ENCODE peak calls at places on chromosomes 4 and X, in eight cellular contexts. One of them, this sample, is unnamed. For H3K27me3, the result is how much of the 10 kb centered on the place peaks cover.

GRCh38 chrX:15607067-15607466 is 6.3 kb upstream of the ACE2 start:
- DNase-seq in mesendoderm: no peak
- DNase-seq in Peyer's patch: no peak
- DNase-seq in keratinocyte: no peak
- DNase-seq in fibroblast of lung: no peak
- DNase-seq in K562: no peak
- DNase-seq in astrocyte: no peak
- DNase-seq in Caco-2: no peak
- DNase-seq in this sample: no peak

GRCh38 chr4:86512631-86513030 is 81.5 kb upstream of the PTPN13 start:
- DNase-seq in Peyer's patch: no peak
- DNase-seq in Caco-2: no peak
- DNase-seq in K562: no peak
- DNase-seq in mesendoderm: no peak
- DNase-seq in keratinocyte: no peak
- DNase-seq in fibroblast of lung: no peak
- DNase-seq in astrocyte: no peak
- DNase-seq in this sample: no peak

GRCh38 chr4:10655968-10656367 is 28.6 kb downstream of the CLNK start:
- DNase-seq in mesendoderm: no peak
- DNase-seq in astrocyte: peak
- DNase-seq in keratinocyte: no peak
- DNase-seq in Caco-2: no peak
- DNase-seq in K562: no peak
- DNase-seq in fibroblast of lung: peak
- DNase-seq in Peyer's patch: no peak
- DNase-seq in this sample: no peak

GRCh38 chr4:1044469-1045192 is 33.2 kb downstream of the FGFRL1 start:
- DNase-seq in Caco-2: peak
- DNase-seq in K562: no peak
- DNase-seq in mesendoderm: no peak
- DNase-seq in Peyer's patch: no peak
- DNase-seq in astrocyte: no peak
- DNase-seq in keratinocyte: no peak
- DNase-seq in fibroblast of lung: no peak
- DNase-seq in this sample: peak

GRCh38 chr4:70969076-70969475 is 24.4 kb upstream of the DCK start:
- DNase-seq in Caco-2: no peak
- DNase-seq in Peyer's patch: no peak
- DNase-seq in fibroblast of lung: peak
- DNase-seq in mesendoderm: no peak
- DNase-seq in astrocyte: peak
- DNase-seq in keratinocyte: no peak
- DNase-seq in K562: no peak
- DNase-seq in this sample: no peak

GRCh38 chrX:54785901-54786300 is 12.2 kb downstream of the ITIH6 start:
- DNase-seq in astrocyte: no peak
- DNase-seq in Caco-2: no peak
- DNase-seq in fibroblast of lung: no peak
- DNase-seq in Peyer's patch: no peak
- DNase-seq in mesendoderm: peak
- DNase-seq in keratinocyte: no peak
- DNase-seq in K562: peak
- DNase-seq in this sample: no peak

GRCh38 chr4:36026348-36026747 is 218.0 kb downstream of the ARAP2 start:
- DNase-seq in fibroblast of lung: no peak
- DNase-seq in mesendoderm: peak
- DNase-seq in K562: no peak
- DNase-seq in Peyer's patch: no peak
- DNase-seq in keratinocyte: no peak
- DNase-seq in astrocyte: no peak
- DNase-seq in Caco-2: no peak
- DNase-seq in this sample: no peak

GRCh38 chr4:11608992-11609391 is 180.3 kb upstream of the HS3ST1 start:
- DNase-seq in keratinocyte: no peak
- DNase-seq in fibroblast of lung: no peak
- DNase-seq in astrocyte: no peak
- DNase-seq in Peyer's patch: no peak
- DNase-seq in K562: no peak
- DNase-seq in mesendoderm: no peak
- DNase-seq in Caco-2: no peak
- DNase-seq in this sample: no peak

GRCh38 chr4:8910822-8911310 is 39.2 kb upstream of the HMX1 start:
- DNase-seq in K562: no peak
- DNase-seq in keratinocyte: no peak
- DNase-seq in Caco-2: peak
- DNase-seq in mesendoderm: no peak
- DNase-seq in fibroblast of lung: no peak
- DNase-seq in astrocyte: no peak
- DNase-seq in Peyer's patch: peak
- DNase-seq in this sample: no peak

GRCh38 chr4:186068581-186069402 is at the start of gene TLR3:
- DNase-seq in mesendoderm: no peak
- DNase-seq in Caco-2: no peak
- DNase-seq in astrocyte: peak
- DNase-seq in fibroblast of lung: peak
- DNase-seq in keratinocyte: no peak
- DNase-seq in K562: no peak
- DNase-seq in Peyer's patch: no peak
- DNase-seq in this sample: no peak

GRCh38 chr4:25448379-25449109 is 71.5 kb downstream of the ANAPC4 start:
- DNase-seq in astrocyte: peak
- DNase-seq in mesendoderm: peak
- DNase-seq in K562: no peak
- DNase-seq in Caco-2: peak
- DNase-seq in fibroblast of lung: peak
- DNase-seq in Peyer's patch: no peak
- DNase-seq in keratinocyte: peak
- DNase-seq in this sample: no peak

GRCh38 chrX:136745215-136746173 is 35.2 kb downstream of the ARHGEF6 start:
- DNase-seq in Caco-2: no peak
- DNase-seq in K562: no peak
- DNase-seq in astrocyte: no peak
- DNase-seq in mesendoderm: no peak
- DNase-seq in Peyer's patch: no peak
- DNase-seq in keratinocyte: no peak
- DNase-seq in fibroblast of lung: no peak
- DNase-seq in this sample: no peak

GRCh38 chr4:66430856-66431255 is 760.6 kb upstream of the EPHA5 start:
- DNase-seq in fibroblast of lung: peak
- DNase-seq in Peyer's patch: no peak
- DNase-seq in Caco-2: no peak
- DNase-seq in astrocyte: peak
- DNase-seq in K562: no peak
- DNase-seq in mesendoderm: peak
- DNase-seq in keratinocyte: no peak
- DNase-seq in this sample: no peak

GRCh38 chr4:118224239-118224829 is 128.5 kb downstream of the PRSS12 start:
- DNase-seq in astrocyte: peak
- DNase-seq in mesendoderm: peak
- DNase-seq in K562: peak
- DNase-seq in Peyer's patch: no peak
- DNase-seq in keratinocyte: peak
- DNase-seq in Caco-2: no peak
- DNase-seq in fibroblast of lung: peak
- DNase-seq in this sample: no peak

GRCh38 chr4:80831383-80832361 is 198.8 kb upstream of the BMP3 start:
- DNase-seq in fibroblast of lung: peak
- DNase-seq in mesendoderm: no peak
- DNase-seq in Caco-2: no peak
- DNase-seq in K562: no peak
- DNase-seq in keratinocyte: peak
- DNase-seq in Peyer's patch: no peak
- DNase-seq in astrocyte: peak
- DNase-seq in this sample: no peak

DNA sequence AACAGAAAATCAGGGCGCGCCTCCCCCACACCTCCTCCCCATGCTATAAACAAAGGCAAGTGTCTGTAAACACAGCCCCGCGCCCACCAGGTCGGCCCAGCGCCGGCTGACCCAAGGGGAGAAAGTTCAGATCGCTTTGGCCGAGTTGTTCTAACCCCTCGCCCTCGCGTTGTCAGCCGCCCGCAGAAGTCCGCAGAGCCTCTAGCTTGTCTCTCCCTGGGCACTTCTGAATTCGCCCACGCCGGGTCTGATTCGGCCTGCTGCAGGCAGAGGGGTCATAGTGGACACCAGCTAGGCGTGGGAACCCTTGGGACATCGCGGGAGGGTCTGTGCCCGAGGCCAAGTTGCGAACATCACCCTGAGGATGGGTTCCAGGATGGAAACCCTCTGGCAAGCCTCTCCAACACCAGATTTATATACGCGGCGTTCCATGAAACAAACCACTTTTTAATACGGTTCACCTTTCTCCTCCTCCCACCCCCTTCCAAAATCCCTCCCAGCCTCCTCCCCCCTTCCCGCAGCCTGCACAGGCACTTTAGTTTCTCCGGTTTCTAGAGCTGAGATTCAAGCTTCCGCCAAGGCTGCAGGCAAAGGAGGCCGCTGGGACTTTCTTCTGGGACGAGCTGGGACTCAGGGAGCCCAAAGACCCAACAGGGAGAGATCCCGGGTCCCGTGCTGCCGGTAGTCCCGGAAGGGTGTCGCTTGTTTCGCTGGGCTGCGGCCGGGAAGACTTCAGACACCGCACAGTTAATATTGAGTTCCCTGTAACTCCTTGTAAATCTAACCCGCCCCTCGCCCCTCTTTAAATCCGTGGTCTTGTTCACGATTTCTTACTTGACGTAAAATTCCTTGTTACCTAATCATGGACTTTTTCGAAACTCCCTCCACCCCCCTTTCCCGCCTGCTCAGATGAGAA is 4.7 kb downstream of the HAND2 start:
- DNase-seq in Peyer's patch: no peak
- DNase-seq in mesendoderm: peak
- DNase-seq in Caco-2: no peak
- DNase-seq in astrocyte: no peak
- DNase-seq in fibroblast of lung: no peak
- DNase-seq in K562: no peak
- DNase-seq in keratinocyte: no peak
- DNase-seq in this sample: peak
- H3K27me3 ChIP-seq in Peyer's patch: under half
- H3K27me3 ChIP-seq in mesendoderm: half or more
- H3K27me3 ChIP-seq in Caco-2: under half
- H3K27me3 ChIP-seq in astrocyte: half or more
- H3K27me3 ChIP-seq in fibroblast of lung: half or more
- H3K27me3 ChIP-seq in K562: under half
- H3K27me3 ChIP-seq in keratinocyte: half or more
- H3K27me3 ChIP-seq in this sample: half or more

GRCh38 chr4:190018201-190018920 is 8.7 kb downstream of the FRG2 start:
- DNase-seq in Peyer's patch: no peak
- DNase-seq in Caco-2: no peak
- DNase-seq in keratinocyte: no peak
- DNase-seq in fibroblast of lung: no peak
- DNase-seq in K562: no peak
- DNase-seq in astrocyte: no peak
- DNase-seq in mesendoderm: no peak
- DNase-seq in this sample: peak

GRCh38 chr4:190016369-190017289 is 10.4 kb downstream of the FRG2 start:
- DNase-seq in Caco-2: no peak
- DNase-seq in Peyer's patch: no peak
- DNase-seq in keratinocyte: no peak
- DNase-seq in fibroblast of lung: no peak
- DNase-seq in K562: no peak
- DNase-seq in astrocyte: no peak
- DNase-seq in mesendoderm: peak
- DNase-seq in this sample: peak

GRCh38 chr4:190020790-190021717 is 6.0 kb downstream of the FRG2 start:
- DNase-seq in K562: peak
- DNase-seq in mesendoderm: peak
- DNase-seq in Caco-2: no peak
- DNase-seq in keratinocyte: no peak
- DNase-seq in Peyer's patch: no peak
- DNase-seq in fibroblast of lung: peak
- DNase-seq in astrocyte: peak
- DNase-seq in this sample: peak

GRCh38 chr4:190017357-190018200 is 9.5 kb downstream of the FRG2 start:
- DNase-seq in K562: no peak
- DNase-seq in keratinocyte: no peak
- DNase-seq in fibroblast of lung: no peak
- DNase-seq in astrocyte: no peak
- DNase-seq in Peyer's patch: no peak
- DNase-seq in mesendoderm: peak
- DNase-seq in Caco-2: no peak
- DNase-seq in this sample: peak

GRCh38 chr4:190019023-190019858 is 7.8 kb downstream of the FRG2 start:
- DNase-seq in Peyer's patch: no peak
- DNase-seq in astrocyte: no peak
- DNase-seq in fibroblast of lung: no peak
- DNase-seq in keratinocyte: no peak
- DNase-seq in mesendoderm: peak
- DNase-seq in Caco-2: no peak
- DNase-seq in K562: no peak
- DNase-seq in this sample: peak
- H3K27me3 ChIP-seq in Peyer's patch: under half
- H3K27me3 ChIP-seq in astrocyte: half or more
- H3K27me3 ChIP-seq in fibroblast of lung: under half
- H3K27me3 ChIP-seq in keratinocyte: half or more
- H3K27me3 ChIP-seq in mesendoderm: under half
- H3K27me3 ChIP-seq in Caco-2: under half
- H3K27me3 ChIP-seq in K562: under half
- H3K27me3 ChIP-seq in this sample: under half

GRCh38 chr4:185033950-185034349 is 15.7 kb downstream of the HELT start:
- DNase-seq in fibroblast of lung: no peak
- DNase-seq in K562: no peak
- DNase-seq in Peyer's patch: no peak
- DNase-seq in mesendoderm: no peak
- DNase-seq in keratinocyte: no peak
- DNase-seq in Caco-2: no peak
- DNase-seq in astrocyte: no peak
- DNase-seq in this sample: no peak

GRCh38 chr4:185028625-185029024 is 10.3 kb downstream of the HELT start:
- DNase-seq in Peyer's patch: no peak
- DNase-seq in fibroblast of lung: no peak
- DNase-seq in Caco-2: no peak
- DNase-seq in K562: no peak
- DNase-seq in keratinocyte: no peak
- DNase-seq in astrocyte: no peak
- DNase-seq in mesendoderm: no peak
- DNase-seq in this sample: no peak

GRCh38 chr4:185033072-185033471 is 14.8 kb downstream of the HELT start:
- DNase-seq in K562: no peak
- DNase-seq in Caco-2: no peak
- DNase-seq in Peyer's patch: no peak
- DNase-seq in fibroblast of lung: no peak
- DNase-seq in astrocyte: no peak
- DNase-seq in mesendoderm: no peak
- DNase-seq in keratinocyte: no peak
- DNase-seq in this sample: no peak

GRCh38 chr4:185035284-185035683 is 17.0 kb downstream of the HELT start:
- DNase-seq in Caco-2: no peak
- DNase-seq in fibroblast of lung: no peak
- DNase-seq in K562: no peak
- DNase-seq in Peyer's patch: no peak
- DNase-seq in astrocyte: no peak
- DNase-seq in keratinocyte: no peak
- DNase-seq in mesendoderm: no peak
- DNase-seq in this sample: no peak

GRCh38 chr4:185031611-185032010 is 13.3 kb downstream of the HELT start:
- DNase-seq in mesendoderm: no peak
- DNase-seq in Caco-2: no peak
- DNase-seq in K562: no peak
- DNase-seq in keratinocyte: no peak
- DNase-seq in Peyer's patch: no peak
- DNase-seq in fibroblast of lung: no peak
- DNase-seq in astrocyte: no peak
- DNase-seq in this sample: no peak
- H3K27me3 ChIP-seq in mesendoderm: under half
- H3K27me3 ChIP-seq in Caco-2: under half
- H3K27me3 ChIP-seq in K562: under half
- H3K27me3 ChIP-seq in keratinocyte: under half
- H3K27me3 ChIP-seq in Peyer's patch: under half
- H3K27me3 ChIP-seq in fibroblast of lung: under half
- H3K27me3 ChIP-seq in astrocyte: under half
- H3K27me3 ChIP-seq in this sample: under half

GRCh38 chr4:54509057-54509456 is 148.7 kb upstream of the KIT start:
- DNase-seq in mesendoderm: no peak
- DNase-seq in K562: no peak
- DNase-seq in astrocyte: no peak
- DNase-seq in fibroblast of lung: no peak
- DNase-seq in keratinocyte: no peak
- DNase-seq in Caco-2: no peak
- DNase-seq in Peyer's patch: no peak
- DNase-seq in this sample: no peak
- H3K27me3 ChIP-seq in mesendoderm: under half
- H3K27me3 ChIP-seq in K562: under half
- H3K27me3 ChIP-seq in astrocyte: under half
- H3K27me3 ChIP-seq in fibroblast of lung: under half
- H3K27me3 ChIP-seq in keratinocyte: under half
- H3K27me3 ChIP-seq in Caco-2: under half
- H3K27me3 ChIP-seq in Peyer's patch: under half
- H3K27me3 ChIP-seq in this sample: under half